ENCODE peak calls at places on chromosomes 7 and 10, in four cellular contexts. X is H1, U is astrocyte of the cerebellum, P is endothelial cell of umbilical vein. O is an unnamed sample.

GRCh38 chr10:7890802-7891201 is 72.5 kb downstream of the TAF3 start:
- DNase-seq in X (no peak), P (no peak), U (no peak), O (no peak)

GRCh38 chr10:133347636-133348517 is 704 bp downstream of the PRAP1 start:
- DNase-seq in X (no peak), P (no peak), U (no peak), O (no peak)

GRCh38 chr10:607545-608196 is 81.8 kb downstream of the DIP2C start:
- DNase-seq in X (no peak), U (no peak), P (no peak), O (no peak)

GRCh38 chr7:876077-876971 is at the start of gene GET4:
- DNase-seq in P (peak), X (peak), U (peak), O (peak)

GRCh38 chr7:71867626-71868025 is 544.5 kb downstream of the CALN1 start:
- DNase-seq in U (no peak), P (no peak), X (no peak), O (no peak)

GRCh38 chr10:71262027-71262426 is 49.7 kb downstream of the UNC5B start:
- DNase-seq in P (no peak), U (no peak), X (no peak), O (no peak)

GRCh38 chr7:95725170-95725569 is 47.2 kb upstream of the DYNC1I1 start:
- DNase-seq in X (no peak), P (peak), U (no peak), O (no peak)

GRCh38 chr7:131026297-131027003 is 292.4 kb upstream of the KLF14 start:
- DNase-seq in X (no peak), U (no peak), P (no peak), O (peak)

GRCh38 chr7:8455426-8455825 is 22.0 kb downstream of the NXPH1 start:
- DNase-seq in X (no peak), P (no peak), U (no peak), O (no peak)

GRCh38 chr7:138000081-138000701 is 1.7 kb downstream of the CREB3L2 start:
- DNase-seq in X (no peak), U (peak), P (peak), O (peak)

GRCh38 chr10:782751-783648 is 93.5 kb upstream of the DIP2C start:
- DNase-seq in U (no peak), X (no peak), P (no peak), O (no peak)

GRCh38 chr10:114868801-114869200 is 47.2 kb downstream of the FHIP2A start:
- DNase-seq in X (no peak), U (no peak), P (no peak), O (no peak)

GRCh38 chr7:29989257-29989995 is at the start of gene SCRN1:
- DNase-seq in X (no peak), U (no peak), P (peak), O (no peak)

GRCh38 chr10:114057845-114058244 is 14.2 kb downstream of the ADRB1 start:
- DNase-seq in U (no peak), X (no peak), P (no peak), O (no peak)

GRCh38 chr7:80288175-80289122 is 153.8 kb downstream of the GNAI1 start:
- DNase-seq in U (peak), P (no peak), X (peak), O (no peak)

GRCh38 chr10:109962247-109962646 is 38.9 kb upstream of the XPNPEP1 start:
- DNase-seq in U (no peak), P (no peak), X (no peak), O (no peak)

GRCh38 chr7:154438571-154438970 is 386.4 kb downstream of the DPP6 start:
- DNase-seq in U (no peak), X (no peak), P (no peak), O (no peak)

GRCh38 chr7:18429547-18429946 is 66.0 kb upstream of the HDAC9 start:
- DNase-seq in X (no peak), U (peak), P (peak), O (no peak)

GRCh38 chr7:155865830-155866545 is 53.7 kb upstream of the SHH start:
- DNase-seq in U (no peak), X (no peak), P (no peak), O (no peak)

GRCh38 chr10:36066850-36067249 is 424.8 kb upstream of the FZD8 start:
- DNase-seq in U (no peak), X (no peak), P (no peak), O (no peak)

GRCh38 chr7:105685099-105685609 is 103.9 kb upstream of the EFCAB10 start:
- DNase-seq in U (no peak), X (no peak), P (no peak), O (no peak)

GRCh38 chr10:75105576-75106197 is 5.8 kb upstream of the SAMD8 start:
- DNase-seq in U (no peak), P (no peak), X (no peak), O (no peak)

GRCh38 chr7:32336726-32337125 is 153.5 kb downstream of the LSM5 start:
- DNase-seq in X (no peak), P (no peak), U (no peak), O (no peak)

GRCh38 chr10:84783386-84783785 is 455.0 kb downstream of the CCSER2 start:
- DNase-seq in X (no peak), P (peak), U (peak), O (peak)

GRCh38 chr10:15244635-15245197 is 76.2 kb upstream of the NMT2 start:
- DNase-seq in U (no peak), X (no peak), P (no peak), O (no peak)

GRCh38 chr7:74454948-74455804 is 1.5 kb downstream of the GTF2IRD1 start:
- DNase-seq in X (no peak), P (no peak), U (no peak), O (no peak)

GRCh38 chr10:131736321-131736980 is 164.4 kb upstream of the PPP2R2D start:
- DNase-seq in X (no peak), U (no peak), P (no peak), O (no peak)

GRCh38 chr10:47402681-47403301 is 18.7 kb upstream of the ZNF488 start:
- DNase-seq in X (peak), P (peak), U (peak), O (no peak)

GRCh38 chr10:72694476-72695369 is 2.8 kb downstream of the MCU start:
- DNase-seq in U (no peak), X (no peak), P (peak), O (no peak)

GRCh38 chr10:100004805-100005510 is 4.8 kb downstream of the DNMBP start:
- DNase-seq in X (no peak), P (peak), U (no peak), O (no peak)

GRCh38 chr10:4656576-4657194 is 169.3 kb upstream of the AKR1E2 start:
- DNase-seq in U (peak), P (peak), X (no peak), O (no peak)

GRCh38 chr10:94571528-94571927 is 25.9 kb downstream of the HELLS start:
- DNase-seq in P (no peak), X (no peak), U (no peak), O (peak)

GRCh38 chr7:27946351-27946750 is 206.4 kb downstream of the TAX1BP1 start:
- DNase-seq in X (no peak), P (no peak), U (no peak), O (no peak)

GRCh38 chr10:75191821-75192568 is 18.6 kb upstream of the VDAC2 start:
- DNase-seq in X (no peak), P (peak), U (peak), O (peak)

GRCh38 chr10:50312464-50313437 is 61.4 kb upstream of the ASAH2 start:
- DNase-seq in U (no peak), P (no peak), X (no peak), O (peak)

GRCh38 chr10:132524443-132525285 is 12.9 kb upstream of the INPP5A start:
- DNase-seq in P (no peak), X (no peak), U (no peak), O (no peak)

GRCh38 chr10:114499630-114500190 is 95.4 kb upstream of the AFAP1L2 start:
- DNase-seq in P (no peak), U (no peak), X (no peak), O (no peak)

GRCh38 chr10:46230615-46231014 is 56.2 kb upstream of the ANTXRL start:
- DNase-seq in P (no peak), X (no peak), U (no peak), O (no peak)

GRCh38 chr10:46227571-46228075 is 59.2 kb upstream of the ANTXRL start:
- DNase-seq in P (no peak), X (no peak), U (no peak), O (no peak)

GRCh38 chr10:46228076-46229071 is 58.4 kb upstream of the ANTXRL start:
- DNase-seq in X (peak), U (peak), P (peak), O (peak)

GRCh38 chr10:46231087-46231486 is 55.7 kb upstream of the ANTXRL start:
- DNase-seq in X (no peak), P (no peak), U (no peak), O (no peak)

GRCh38 chr10:46229144-46229563 is 57.6 kb upstream of the ANTXRL start:
- DNase-seq in U (no peak), P (peak), X (no peak), O (no peak)
- TF ChIP-seq CTCF in U (peak), P (peak), X (peak), O (peak)

DNA sequence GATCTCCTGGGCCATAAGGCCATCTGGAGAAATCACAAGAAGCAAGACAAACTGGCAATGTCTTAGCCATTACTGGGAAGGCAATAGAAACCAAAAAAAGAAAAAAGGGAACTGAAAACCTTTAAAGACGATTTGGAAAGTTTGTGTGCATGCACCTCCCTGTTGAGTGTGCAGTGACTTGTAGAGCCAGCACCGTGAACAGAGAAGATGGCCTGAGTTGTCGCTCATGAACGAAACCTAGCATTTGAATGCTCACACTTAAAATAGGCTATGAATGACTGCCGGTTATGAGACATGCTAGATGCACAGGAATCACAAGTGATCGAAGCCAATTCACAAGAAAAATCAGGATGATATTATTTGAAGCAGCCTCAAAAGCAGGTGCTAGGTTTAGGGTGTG is 151.3 kb upstream of the ADO start:
- DNase-seq in P (no peak), U (no peak), X (no peak), O (no peak)
- H3K4me3 ChIP-seq in P (no peak), U (no peak), X (no peak), O (no peak)

GRCh38 chr10:53453196-53453595 is 680.6 kb upstream of the MBL2 start:
- DNase-seq in X (no peak), U (no peak), P (no peak), O (no peak)
- TF ChIP-seq CTCF in X (peak), U (no peak), P (peak), O (no peak)

DNA sequence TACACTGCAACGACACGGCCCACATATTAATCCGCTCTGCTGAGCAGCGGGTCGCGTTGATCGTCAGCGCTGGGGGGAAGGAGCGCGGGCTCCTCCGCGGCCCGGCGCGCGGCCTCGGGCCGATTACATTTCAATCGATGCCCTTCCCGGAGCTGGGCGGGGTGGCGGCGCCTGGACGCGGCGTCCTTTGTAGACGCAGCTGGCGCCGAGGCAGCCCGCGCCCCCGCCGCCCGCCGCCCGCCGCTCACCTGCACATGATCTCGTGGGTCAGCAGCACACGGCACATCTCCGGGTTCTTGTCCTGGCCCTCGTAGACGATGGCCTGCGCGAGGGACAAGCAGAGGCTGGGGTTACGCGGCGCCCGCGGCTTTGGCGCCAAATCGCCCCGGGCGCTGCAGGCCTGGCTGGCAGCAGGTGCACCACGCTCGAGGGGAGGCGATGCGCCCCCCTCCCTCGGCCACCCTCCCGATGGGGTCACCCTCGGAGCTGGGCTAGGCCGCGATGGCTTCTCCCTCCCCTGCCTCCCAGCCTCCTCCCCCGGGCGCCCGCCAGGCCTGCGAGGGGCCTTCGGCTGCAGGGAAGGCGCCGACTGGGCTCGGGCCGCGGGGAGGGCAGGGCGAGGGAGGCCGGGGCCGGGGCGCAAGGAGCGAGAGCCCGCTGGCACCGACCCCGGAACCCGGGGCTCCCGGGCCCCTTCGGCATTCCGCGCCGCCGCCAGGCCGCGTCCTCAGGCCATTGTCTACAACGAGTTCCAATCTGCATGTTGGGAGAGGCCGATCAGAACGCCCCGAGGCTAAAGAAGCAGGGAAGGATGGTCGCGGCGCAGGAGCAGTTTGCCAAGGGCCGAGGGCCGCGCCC is 5.2 kb downstream of the EBF3 start:
- DNase-seq in U (no peak), X (no peak), P (no peak), O (no peak)
- H3K4me3 ChIP-seq in U (no peak), X (peak), P (no peak), O (no peak)

DNA sequence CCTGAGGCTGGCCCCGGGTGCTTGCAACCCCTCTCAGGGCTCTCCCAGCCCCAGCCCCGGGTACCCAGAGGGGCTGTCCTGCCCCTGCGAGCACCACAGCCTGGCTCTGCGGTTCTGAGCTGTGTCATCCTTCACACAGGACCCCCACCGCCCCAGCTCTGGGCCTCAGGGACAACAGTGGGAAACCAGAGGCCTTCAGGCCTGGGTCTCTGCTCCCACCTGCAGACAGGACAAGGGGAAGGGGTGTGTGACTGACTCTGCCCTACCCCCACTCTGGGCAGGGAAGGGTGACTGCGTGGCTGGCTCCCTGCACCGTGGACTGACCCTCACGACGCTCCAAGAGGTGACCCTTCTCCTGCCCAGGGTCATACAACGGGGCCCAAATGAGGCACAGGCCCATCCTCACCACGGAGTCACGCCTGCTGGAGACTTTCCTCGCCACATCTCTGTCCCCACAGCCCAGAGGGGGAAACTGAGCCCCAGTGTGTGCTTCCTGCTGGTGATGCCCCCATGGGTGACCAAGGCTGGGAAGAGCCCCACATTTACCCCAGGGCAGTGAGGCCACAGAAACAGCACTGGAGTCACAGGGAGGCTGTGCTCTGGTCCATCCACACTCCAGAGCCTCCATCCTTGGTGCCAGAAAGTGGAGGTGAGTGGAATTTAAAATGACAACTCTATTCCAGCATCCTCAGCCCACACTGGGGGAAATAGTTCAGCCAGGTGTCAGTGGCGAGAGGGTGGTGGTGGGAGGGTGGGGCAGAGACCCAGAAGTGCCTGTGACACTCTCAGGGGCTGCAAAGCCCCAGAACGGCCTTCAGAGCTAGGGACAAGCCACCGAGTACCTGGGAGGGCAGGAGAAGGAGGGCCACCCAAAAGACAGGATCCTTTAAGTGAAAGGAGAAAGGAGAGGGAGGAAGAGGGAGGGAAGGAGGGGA is 13.6 kb downstream of the CAMK2B start:
- DNase-seq in P (no peak), U (no peak), X (no peak), O (no peak)
- TF ChIP-seq CTCF in P (no peak), U (no peak), X (no peak), O (no peak)

GRCh38 chr10:127044191-127044590 is 139.0 kb downstream of the DOCK1 start:
- DNase-seq in P (no peak), U (no peak), X (no peak), O (no peak)
- H3K4me3 ChIP-seq in P (no peak), U (no peak), X (no peak), O (no peak)

GRCh38 chr7:76051840-76052239 is 3.9 kb downstream of the MDH2 start:
- DNase-seq in P (no peak), U (no peak), X (no peak), O (no peak)
- TF ChIP-seq CTCF in P (no peak), U (no peak), X (no peak), O (no peak)

DNA sequence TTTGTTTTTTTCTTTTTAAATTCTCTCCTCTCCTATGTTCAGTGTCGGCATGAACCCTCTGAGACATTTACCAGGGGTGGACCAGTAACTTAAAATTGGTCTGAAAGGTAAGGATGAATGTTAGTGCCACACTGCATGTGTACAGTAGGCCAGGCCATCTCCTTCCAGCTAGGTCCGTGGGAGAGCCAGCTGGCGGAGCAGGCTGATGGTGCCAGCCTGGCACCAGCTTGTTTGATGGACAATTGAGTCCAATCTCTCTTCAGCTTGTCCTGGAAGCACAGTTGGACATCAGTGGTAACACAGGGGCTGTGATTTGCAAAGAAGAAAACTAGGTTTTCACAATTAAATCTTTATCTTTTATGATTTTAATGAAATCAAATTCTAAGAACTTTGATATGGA is 136.5 kb downstream of the CNNM2 start:
- DNase-seq in X (no peak), U (no peak), P (no peak), O (no peak)
- H3K4me3 ChIP-seq in X (no peak), U (no peak), P (no peak), O (no peak)

O was measured in AG04449.